ENCODE peak calls at places on chromosomes 12 and 14, in five cellular contexts. K, W, F, N and L are unnamed samples.
A peak's percentile ranks its signal among the peaks of the same experiment; 100 is the strongest.

GRCh38 chr12:88615490-88615889 is 35.2 kb upstream of the KITLG start:
- DNase-seq in N (no peak), F (no peak), W (no peak), K (no peak), L (peak; percentile 25)

GRCh38 chr12:78316656-78317055 is 486.0 kb downstream of the NAV3 start:
- DNase-seq in K (no peak), W (no peak), F (no peak), N (no peak), L (no peak)

GRCh38 chr14:34461334-34462131 is 507 bp downstream of the SPTSSA start:
- DNase-seq in K (peak; percentile 73), W (peak; percentile 77), N (no peak), F (peak; percentile 46), L (peak; percentile 27)

GRCh38 chr14:97206948-97207347 is 409.8 kb downstream of the VRK1 start:
- DNase-seq in F (no peak), K (no peak), N (no peak), W (no peak), L (no peak)

GRCh38 chr12:6376965-6377666 is 1.8 kb upstream of the SCNN1A start:
- DNase-seq in F (no peak), W (no peak), K (no peak), N (no peak), L (no peak)

GRCh38 chr12:118064608-118065007 is 3.6 kb upstream of the WSB2 start:
- DNase-seq in N (no peak), F (no peak), W (peak; percentile 67), K (peak; percentile 24), L (no peak)

GRCh38 chr14:89351364-89351957 is 65.6 kb downstream of the FOXN3 start:
- DNase-seq in F (peak; percentile 65), N (no peak), W (peak; percentile 87), K (no peak), L (no peak)

GRCh38 chr12:4588916-4589315 is 26.9 kb downstream of the DYRK4 start:
- DNase-seq in N (no peak), F (no peak), W (no peak), K (no peak), L (no peak)

GRCh38 chr12:39064712-39065111 is 159.3 kb upstream of the CPNE8 start:
- DNase-seq in F (no peak), W (no peak), K (no peak), N (no peak), L (no peak)

GRCh38 chr14:24232645-24233537 is at the start of gene GMPR2:
- DNase-seq in F (no peak), K (peak; percentile 26), N (no peak), W (peak; percentile 94), L (no peak)

GRCh38 chr14:99884834-99885648 is 91.8 kb downstream of the EML1 start:
- DNase-seq in K (peak; percentile 73), N (peak; percentile 50), W (peak; percentile 83), F (peak; percentile 74), L (peak; percentile 46)

GRCh38 chr14:103255555-103255954 is 78.5 kb upstream of the EIF5 start:
- DNase-seq in N (no peak), W (no peak), F (no peak), K (no peak), L (no peak)

GRCh38 chr12:107651867-107652449 is 33.6 kb upstream of the PWP1 start:
- DNase-seq in F (no peak), W (no peak), K (no peak), N (no peak), L (no peak)

GRCh38 chr12:24950231-24950834 is 1.4 kb upstream of the BCAT1 start:
- DNase-seq in N (no peak), F (no peak), K (peak; percentile 21), W (no peak), L (no peak)
- H3K4me3 ChIP-seq in N (no peak overlapping the region), F (no peak overlapping the region), K (no peak overlapping the region), W (no peak overlapping the region), L (no peak overlapping the region)

GRCh38 chr12:72273851-72274284 is 1.7 kb downstream of the TRHDE start:
- DNase-seq in N (no peak), F (peak; percentile 30), K (peak; percentile 30), W (peak; percentile 36), L (no peak)

GRCh38 chr12:72275551-72275950 is 3.4 kb downstream of the TRHDE start:
- DNase-seq in N (no peak), F (peak; percentile 27), W (no peak), K (no peak), L (no peak)

GRCh38 chr12:72274926-72275325 is 2.8 kb downstream of the TRHDE start:
- DNase-seq in F (peak; percentile 52), N (peak; percentile 52), W (no peak), K (peak; percentile 78), L (no peak)

GRCh38 chr12:72277415-72277814 is 5.2 kb downstream of the TRHDE start:
- DNase-seq in F (peak; percentile 72), N (no peak), K (peak; percentile 35), W (no peak), L (no peak)

GRCh38 chr12:72276212-72276865 is 4.2 kb downstream of the TRHDE start:
- DNase-seq in W (no peak), F (peak; percentile 46), K (no peak), N (no peak), L (no peak)
- H3K4me3 ChIP-seq in W (no peak overlapping the region), F (no peak overlapping the region), K (no peak overlapping the region), N (no peak overlapping the region), L (no peak overlapping the region)

GRCh38 chr12:89943461-89943860 is 234.8 kb upstream of the ATP2B1 start:
- DNase-seq in F (no peak), N (no peak), W (no peak), K (peak; percentile 76), L (no peak)
- H3K4me3 ChIP-seq in F (no peak overlapping the region), N (no peak overlapping the region), W (no peak overlapping the region), K (no peak overlapping the region), L (no peak overlapping the region)

GRCh38 chr14:50822501-50823042 is 8.4 kb downstream of the NIN start:
- DNase-seq in K (peak; percentile 19), W (no peak), F (no peak), N (no peak), L (no peak)
- H3K4me3 ChIP-seq in K (no peak overlapping the region), W (no peak overlapping the region), F (no peak overlapping the region), N (no peak overlapping the region), L (no peak overlapping the region)

DNA sequence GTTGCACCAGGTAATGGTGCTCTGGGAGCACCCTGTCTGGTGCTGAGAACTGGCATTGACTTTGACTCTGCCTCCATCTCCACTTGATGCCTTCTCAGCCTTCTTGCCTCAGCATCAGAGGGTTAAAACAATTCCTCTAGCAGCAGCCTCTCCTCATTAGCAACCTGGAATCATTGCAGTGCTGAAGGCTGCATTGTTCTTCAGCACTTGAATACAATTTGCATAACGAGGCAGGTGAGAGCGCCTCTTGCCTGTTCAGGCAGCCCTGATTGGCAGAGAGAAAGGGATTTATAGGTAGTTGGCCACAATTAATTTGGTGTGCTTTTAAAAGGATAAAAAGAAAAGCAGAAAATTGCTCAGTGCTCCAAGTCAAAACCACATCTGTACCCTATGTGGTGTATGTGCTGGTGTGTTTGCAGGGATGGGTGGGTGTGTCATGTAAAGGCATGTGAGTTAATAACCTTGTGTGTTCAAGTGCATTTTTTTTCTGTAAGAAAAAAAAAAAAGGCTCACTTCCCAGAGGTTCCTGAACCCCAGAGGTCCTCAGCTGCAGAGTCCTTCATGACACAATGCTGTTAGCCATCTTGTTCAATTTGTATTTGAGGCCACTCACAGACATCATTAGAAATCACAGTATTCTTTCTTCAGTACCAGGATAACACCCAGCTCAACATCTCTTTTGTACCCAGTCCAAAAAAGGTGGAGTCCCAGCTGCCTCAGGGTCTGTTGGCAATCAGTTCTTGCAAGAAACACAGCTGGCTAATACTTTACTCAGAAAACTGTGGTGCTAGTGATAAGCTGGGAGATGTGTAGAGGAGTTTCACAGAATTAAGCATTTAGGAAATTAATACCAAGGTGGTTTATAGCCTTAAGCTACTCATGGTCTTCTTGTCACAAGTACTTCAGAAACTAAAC is 385.6 kb downstream of the GRIN2B start:
- DNase-seq in F (no peak), W (peak; percentile 64), K (no peak), N (no peak), L (no peak)
- H3K4me3 ChIP-seq in F (no peak overlapping the region), W (no peak overlapping the region), K (no peak overlapping the region), N (no peak overlapping the region), L (no peak overlapping the region)

GRCh38 chr12:49092086-49092815 is 2.4 kb downstream of the DHH start:
- DNase-seq in F (peak; percentile 35), W (peak; percentile 90), N (no peak), K (peak; percentile 59), L (no peak)
- H3K4me3 ChIP-seq in F (peak overlapping the region; percentile 26), W (peak overlapping the region; percentile 53), N (peak overlapping the region; percentile 28), K (no peak overlapping the region), L (peak overlapping the region; percentile 40)

DNA sequence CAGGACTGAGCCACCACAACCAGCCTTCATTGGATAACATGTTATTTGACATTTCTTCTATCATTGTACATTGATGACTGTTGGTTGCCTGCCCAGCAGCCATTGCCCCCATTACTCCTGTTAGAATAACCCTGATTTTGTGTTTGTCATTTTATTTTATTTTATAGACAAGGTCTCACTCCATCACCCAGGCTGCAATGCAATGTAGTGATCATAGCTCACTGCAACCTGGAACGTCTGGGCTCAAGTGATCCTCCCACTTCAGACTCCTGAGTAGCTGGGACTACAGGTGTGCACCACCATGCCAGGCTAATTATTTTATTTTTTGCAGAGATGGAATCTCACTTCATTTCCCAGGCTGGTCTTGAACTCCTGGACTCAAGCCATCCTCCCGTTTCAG is 33.2 kb upstream of the LTA4H start:
- DNase-seq in W (no peak), F (no peak), N (no peak), K (no peak), L (no peak)
- H3K4me3 ChIP-seq in W (no peak overlapping the region), F (no peak overlapping the region), N (no peak overlapping the region), K (no peak overlapping the region), L (no peak overlapping the region)